ENCODE peak calls at places on chromosomes 12 and 14, in seven cellular contexts. W is effector memory CD4-positive, alpha-beta T cell; P is PC-3; Q is CD4-positive, CD25-positive, alpha-beta regulatory T cell; R is heart right ventricle; M is CD8-positive, alpha-beta memory T cell; V is IMR-90. D is an unnamed sample.

GRCh38 chr12:19778111-19778688 is 338.9 kb downstream of the AEBP2 start:
- DNase-seq in M (no peak), W (no peak), V (peak; percentile 56), Q (no peak), R (no peak), P (no peak), D (no peak)

GRCh38 chr14:21987937-21988336 is 314.3 kb upstream of the OR4E1 start:
- DNase-seq in R (no peak), W (no peak), P (peak; percentile 75), Q (peak; percentile 58), V (peak; percentile 12), M (no peak), D (no peak)

GRCh38 chr12:101485015-101485414 is 9.9 kb downstream of the SPIC start:
- DNase-seq in R (no peak), M (no peak), V (no peak), W (no peak), P (no peak), Q (no peak), D (no peak)

GRCh38 chr14:55721353-55721752 is 141.3 kb downstream of the KTN1 start:
- DNase-seq in W (no peak), Q (no peak), P (peak; percentile 93), V (peak; percentile 88), M (no peak), R (no peak), D (no peak)

GRCh38 chr14:103207404-103208072 is 84.3 kb downstream of the TNFAIP2 start:
- DNase-seq in W (no peak), M (no peak), Q (no peak), P (no peak), R (peak; percentile 56), V (no peak), D (no peak)

GRCh38 chr12:1473418-1473817 is 121.0 kb downstream of the FBXL14 start:
- DNase-seq in R (peak; percentile 27), P (no peak), M (peak; percentile 37), Q (peak; percentile 73), V (no peak), W (no peak), D (no peak)

GRCh38 chr14:65817011-65817410 is 404.5 kb downstream of the FUT8 start:
- DNase-seq in M (no peak), V (no peak), Q (no peak), R (no peak), P (peak; percentile 6), W (no peak), D (no peak)

GRCh38 chr12:27673285-27673684 is 23.0 kb upstream of the REP15 start:
- DNase-seq in P (no peak), Q (no peak), V (no peak), R (no peak), W (no peak), M (no peak), D (no peak)

GRCh38 chr12:76029982-76030377 is 1.6 kb downstream of the PHLDA1 start:
- DNase-seq in Q (peak; percentile 33), P (peak; percentile 45), M (no peak), W (no peak), V (peak; percentile 49), R (peak; percentile 18), D (no peak)

GRCh38 chr12:109910969-109911348 is 10.9 kb downstream of the TCHP start:
- DNase-seq in P (peak; percentile 64), M (no peak), Q (peak; percentile 36), R (no peak), W (no peak), V (peak; percentile 20), D (no peak)

GRCh38 chr14:25945746-25946145 is 652.1 kb downstream of the NOVA1 start:
- DNase-seq in W (no peak), R (no peak), P (no peak), M (no peak), V (no peak), Q (no peak), D (no peak)

GRCh38 chr12:95179011-95179410 is 38.3 kb downstream of the FGD6 start:
- DNase-seq in R (no peak), P (no peak), Q (no peak), M (no peak), V (no peak), W (no peak), D (no peak)

GRCh38 chr12:64571346-64571745 is 38.9 kb upstream of the RASSF3 start:
- DNase-seq in W (no peak), Q (no peak), P (no peak), R (no peak), V (no peak), M (peak; percentile 21), D (no peak)

GRCh38 chr12:2409656-2410265 is 357.0 kb downstream of the CACNA1C start:
- DNase-seq in Q (no peak), R (no peak), M (no peak), W (no peak), V (no peak), P (no peak), D (no peak)

GRCh38 chr14:45156067-45156466 is 20.3 kb downstream of the FANCM start:
- DNase-seq in P (no peak), R (no peak), Q (peak; percentile 38), V (peak; percentile 4), M (no peak), W (no peak), D (no peak)

GRCh38 chr14:80390911-80391310 is 179.6 kb upstream of the DIO2 start:
- DNase-seq in V (peak; percentile 51), W (no peak), M (no peak), R (no peak), P (peak; percentile 97), Q (no peak), D (no peak)

GRCh38 chr12:112524676-112525425 is 106.1 kb downstream of the PTPN11 start:
- DNase-seq in M (no peak), Q (no peak), V (peak; percentile 29), W (no peak), P (peak; percentile 94), R (no peak), D (no peak)

GRCh38 chr12:57756406-57757341 is 1.8 kb downstream of the MARCHF9 start:
- DNase-seq in W (peak; percentile 36), M (peak; percentile 72), R (peak; percentile 47), P (no peak), V (no peak), Q (peak; percentile 76), D (no peak)

GRCh38 chr12:6788972-6789905 is at the start of gene CD4:
- DNase-seq in R (peak; percentile 70), W (peak; percentile 29), Q (peak; percentile 91), V (no peak), M (no peak), P (no peak), D (peak; percentile 59)

GRCh38 chr14:92493024-92493423 is 20.6 kb upstream of the RIN3 start:
- DNase-seq in M (no peak), R (no peak), W (no peak), V (no peak), Q (no peak), P (no peak), D (peak; percentile 24)

GRCh38 chr14:92492261-92492660 is 21.3 kb upstream of the RIN3 start:
- DNase-seq in Q (no peak), M (no peak), P (no peak), R (no peak), W (no peak), V (no peak), D (peak; percentile 32)

GRCh38 chr14:92489394-92490238 is 24.0 kb upstream of the RIN3 start:
- DNase-seq in Q (no peak), M (no peak), V (no peak), W (no peak), P (no peak), R (no peak), D (peak; percentile 18)

GRCh38 chr14:92491782-92492181 is 21.8 kb upstream of the RIN3 start:
- DNase-seq in W (no peak), V (no peak), R (no peak), M (no peak), P (no peak), Q (no peak), D (peak; percentile 24)

GRCh38 chr14:92490239-92490959 is 23.2 kb upstream of the RIN3 start:
- DNase-seq in Q (no peak), W (no peak), M (no peak), P (no peak), V (peak; percentile 23), R (no peak), D (peak; percentile 23)
- H3K4me1 ChIP-seq in Q (no peaks in the 10 kb centered on the region), W (no peaks in the 10 kb centered on the region), M (no peaks in the 10 kb centered on the region), P (no peaks in the 10 kb centered on the region), V (peaks cover 17% of the 10 kb centered on the region), R (peaks cover 70% of the 10 kb centered on the region), D (peaks cover 24% of the 10 kb centered on the region)

DNA sequence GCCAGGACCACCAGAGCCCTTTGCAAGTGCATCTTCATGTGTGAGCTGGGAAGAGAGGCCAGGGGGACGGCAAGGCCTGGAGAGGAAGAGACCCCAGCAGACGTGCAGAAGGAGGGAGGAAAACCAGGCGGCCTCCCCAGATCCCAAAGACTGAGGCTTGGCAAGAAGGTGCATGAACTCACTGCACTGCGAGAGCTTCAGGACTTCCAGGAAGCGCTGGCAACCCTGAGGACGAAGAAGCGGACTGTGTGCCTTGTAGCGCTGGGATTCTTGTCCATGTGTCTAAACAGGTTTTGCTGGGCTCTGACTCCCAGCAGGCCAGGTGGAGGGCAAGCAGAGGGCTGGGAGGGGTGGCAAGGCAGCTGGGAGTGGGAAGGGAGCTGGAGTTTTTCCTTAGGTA is 939 bp downstream of the TGFB3 start:
- DNase-seq in V (no peak), P (peak; percentile 36), W (no peak), R (no peak), Q (no peak), M (no peak), D (no peak)
- H3K27ac ChIP-seq in V (peak overlapping the region; percentile 6), P (peak overlapping the region; percentile 85), W (no peak overlapping the region), R (peak overlapping the region; percentile 95), Q (no peak overlapping the region), M (no peak overlapping the region), D (no peak overlapping the region)

GRCh38 chr14:99560403-99560802 is 43.6 kb downstream of the CCDC85C start:
- DNase-seq in M (no peak), R (no peak), Q (no peak), V (no peak), W (no peak), P (no peak), D (no peak)
- H3K4me1 ChIP-seq in M (no peaks in the 10 kb centered on the region), R (peaks cover 14% of the 10 kb centered on the region), Q (no peaks in the 10 kb centered on the region), V (peaks cover 30% of the 10 kb centered on the region), W (no peaks in the 10 kb centered on the region), P (peaks cover 36% of the 10 kb centered on the region), D (peaks cover 27% of the 10 kb centered on the region)

DNA sequence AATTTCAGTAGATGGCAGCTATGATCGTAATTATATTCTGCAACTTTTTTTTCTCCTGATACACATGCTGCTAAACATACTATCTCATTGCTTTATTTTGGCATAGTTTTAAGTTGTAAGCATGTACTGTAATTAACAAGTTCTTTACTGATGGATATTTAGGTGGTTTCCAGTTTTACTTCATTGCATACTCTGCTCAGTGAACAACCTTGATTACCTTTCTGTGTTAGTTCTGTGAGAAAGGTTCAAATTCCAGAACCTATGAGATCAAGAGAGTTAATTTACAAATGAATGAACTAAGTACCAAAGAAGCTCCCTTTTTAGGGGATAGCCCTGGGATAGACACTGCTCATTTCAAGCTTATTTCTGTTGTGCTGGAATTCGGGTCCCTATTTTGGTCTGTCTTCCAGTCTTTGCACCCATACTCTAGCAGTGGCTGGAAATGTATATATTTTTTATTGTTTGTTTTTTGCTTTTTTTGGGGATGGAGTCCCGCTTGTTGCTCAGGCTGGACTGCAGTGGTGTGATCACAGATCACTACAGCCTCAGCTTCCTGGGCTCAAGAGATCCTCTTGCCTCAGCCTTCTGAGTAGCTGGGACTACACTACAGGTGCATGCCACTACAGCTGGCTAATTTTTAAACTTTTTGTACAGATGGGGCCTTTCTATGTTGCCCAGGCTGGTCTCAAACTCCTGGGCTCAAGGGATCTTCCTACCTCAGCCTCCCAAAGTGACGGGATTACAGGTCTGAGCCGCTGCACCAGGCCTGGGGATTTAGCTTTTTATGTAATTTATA is 10.6 kb downstream of the PAPOLA start:
- DNase-seq in V (no peak), Q (no peak), M (no peak), R (no peak), W (no peak), P (no peak), D (no peak)
- H3K27ac ChIP-seq in V (no peak overlapping the region), Q (no peak overlapping the region), M (no peak overlapping the region), R (no peak overlapping the region), W (no peak overlapping the region), P (no peak overlapping the region), D (no peak overlapping the region)